ENCODE peak calls at places on chromosome 12, in nine cellular contexts. F, G, I, U, P, D, E, N and W are unnamed samples.

GRCh38 chr12:44285321-44285720 is 449.4 kb downstream of the TMEM117 start:
- DNase-seq in F (no peak), G (no peak), I (no peak), U (no peak), P (no peak), D (peak; percentile 70), E (no peak), N (no peak), W (no peak)

GRCh38 chr12:8698132-8698829 is 490 bp downstream of the RIMKLB start:
- DNase-seq in F (peak; percentile 87), G (peak; percentile 76), I (peak; percentile 72), U (peak; percentile 41), P (peak; percentile 53), D (peak; percentile 36), E (peak; percentile 85), N (no peak), W (peak; percentile 74)

GRCh38 chr12:7352661-7353060 is 48.8 kb downstream of the ACSM4 start:
- DNase-seq in F (no peak), G (no peak), I (no peak), U (no peak), P (no peak), D (no peak), E (no peak), N (no peak), W (no peak)

GRCh38 chr12:28024231-28024995 is 51.9 kb upstream of the PTHLH start:
- DNase-seq in F (no peak), G (no peak), I (peak; percentile 81), U (no peak), P (no peak), D (no peak), E (no peak), N (no peak), W (no peak)

GRCh38 chr12:47576256-47576655 is 129.6 kb downstream of the RPAP3 start:
- DNase-seq in F (peak; percentile 95), G (no peak), I (no peak), U (no peak), P (no peak), D (peak; percentile 99), E (no peak), N (no peak), W (no peak)

GRCh38 chr12:71201136-71201679 is 43.4 kb upstream of the TSPAN8 start:
- DNase-seq in F (no peak), G (no peak), I (no peak), U (no peak), P (no peak), D (peak; percentile 79), E (no peak), N (no peak), W (no peak)

GRCh38 chr12:5498081-5498480 is 66.2 kb downstream of the NTF3 start:
- DNase-seq in F (no peak), G (no peak), I (peak; percentile 40), U (no peak), P (no peak), D (no peak), E (no peak), N (no peak), W (no peak)

GRCh38 chr12:122732170-122732569 is 1.5 kb upstream of the HCAR1 start:
- DNase-seq in F (no peak), G (no peak), I (no peak), U (no peak), P (no peak), D (no peak), E (no peak), N (no peak), W (peak; percentile 9)

GRCh38 chr12:95424271-95424994 is 49.5 kb upstream of the METAP2 start:
- DNase-seq in F (no peak), G (no peak), I (no peak), U (no peak), P (no peak), D (no peak), E (no peak), N (no peak), W (no peak)

GRCh38 chr12:24780969-24781368 is 167.9 kb downstream of the BCAT1 start:
- DNase-seq in F (peak; percentile 26), G (no peak), I (peak; percentile 48), U (no peak), P (no peak), D (peak; percentile 54), E (no peak), N (peak; percentile 35), W (no peak)

GRCh38 chr12:127681151-127681754 is 585.7 kb upstream of the TMEM132C start:
- DNase-seq in F (no peak), G (no peak), I (no peak), U (no peak), P (no peak), D (no peak), E (no peak), N (no peak), W (no peak)

GRCh38 chr12:76312314-76312713 is 35.9 kb downstream of the BBS10 start:
- DNase-seq in F (no peak), G (no peak), I (no peak), U (no peak), P (no peak), D (no peak), E (no peak), N (no peak), W (no peak)

GRCh38 chr12:121196902-121197301 is 13.0 kb upstream of the P2RX4 start:
- DNase-seq in F (no peak), G (no peak), I (no peak), U (no peak), P (no peak), D (no peak), E (no peak), N (no peak), W (peak; percentile 29)

GRCh38 chr12:55797068-55797467 is 20.5 kb downstream of the SARNP start:
- DNase-seq in F (peak; percentile 72), G (no peak), I (peak; percentile 63), U (no peak), P (no peak), D (peak; percentile 55), E (no peak), N (no peak), W (peak; percentile 4)

GRCh38 chr12:12467222-12467621 is 95.4 kb downstream of the DUSP16 start:
- DNase-seq in F (no peak), G (no peak), I (no peak), U (no peak), P (no peak), D (no peak), E (no peak), N (no peak), W (no peak)

GRCh38 chr12:48686037-48686595 is 4.1 kb upstream of the KANSL2 start:
- DNase-seq in F (peak; percentile 8), G (no peak), I (no peak), U (no peak), P (no peak), D (no peak), E (no peak), N (no peak), W (no peak)

GRCh38 chr12:44295958-44296623 is 460.2 kb downstream of the TMEM117 start:
- DNase-seq in F (no peak), G (no peak), I (no peak), U (no peak), P (no peak), D (no peak), E (no peak), N (no peak), W (no peak)

GRCh38 chr12:47876404-47876960 is 28.3 kb downstream of the VDR start:
- DNase-seq in F (no peak), G (no peak), I (no peak), U (no peak), P (no peak), D (no peak), E (no peak), N (no peak), W (no peak)

GRCh38 chr12:92398565-92399309 is 253.1 kb upstream of the BTG1 start:
- DNase-seq in F (peak; percentile 9), G (no peak), I (no peak), U (no peak), P (no peak), D (no peak), E (no peak), N (no peak), W (no peak)

GRCh38 chr12:65755596-65755978 is 68.7 kb upstream of the HMGA2 start:
- DNase-seq in F (no peak), G (no peak), I (peak; percentile 22), U (no peak), P (no peak), D (no peak), E (no peak), N (no peak), W (no peak)

GRCh38 chr12:117853600-117853999 is 115.2 kb downstream of the KSR2 start:
- DNase-seq in F (no peak), G (no peak), I (peak; percentile 50), U (no peak), P (no peak), D (peak; percentile 68), E (no peak), N (no peak), W (no peak)

GRCh38 chr12:106791531-106791930 is 17.0 kb downstream of the RIC8B start:
- DNase-seq in F (no peak), G (no peak), I (no peak), U (no peak), P (no peak), D (peak; percentile 97), E (no peak), N (no peak), W (no peak)

GRCh38 chr12:91704446-91704845 is 441.2 kb downstream of the BTG1 start:
- DNase-seq in F (peak; percentile 88), G (no peak), I (peak; percentile 10), U (no peak), P (no peak), D (peak; percentile 92), E (no peak), N (no peak), W (no peak)

GRCh38 chr12:104457746-104458644 is 1.2 kb downstream of the CHST11 start:
- DNase-seq in F (peak; percentile 46), G (peak; percentile 23), I (peak; percentile 43), U (no peak), P (peak; percentile 71), D (peak; percentile 34), E (peak; percentile 62), N (no peak), W (peak; percentile 54)

GRCh38 chr12:108630481-108631207 is 3.0 kb downstream of the SELPLG start:
- DNase-seq in F (no peak), G (no peak), I (peak; percentile 98), U (no peak), P (no peak), D (peak; percentile 31), E (no peak), N (peak; percentile 78), W (no peak)

GRCh38 chr12:15899282-15899870 is 11.8 kb upstream of the DERA start:
- DNase-seq in F (peak; percentile 67), G (no peak), I (peak; percentile 54), U (no peak), P (peak; percentile 19), D (peak; percentile 25), E (no peak), N (no peak), W (peak; percentile 28)